ENCODE peak calls at places on chromosomes 1 and 21, in four cellular contexts. F is germinal center, P is GM12892, K is lung. S is an unnamed sample.

GRCh38 chr1:59361766-59362165 is 64.9 kb downstream of the FGGY start:
- DNase-seq in F (no peak), P (no peak), K (no peak), S (no peak)

GRCh38 chr1:115949156-115949555 is 27.2 kb upstream of the SLC22A15 start:
- DNase-seq in F (no peak), P (no peak), K (no peak), S (no peak)

GRCh38 chr1:32376199-32376598 is 13.9 kb downstream of the TSSK3 start:
- DNase-seq in F (no peak), P (no peak), K (no peak), S (no peak)

GRCh38 chr1:3009021-3009420 is 12.2 kb upstream of the ACTRT2 start:
- DNase-seq in F (no peak), P (no peak), K (no peak), S (no peak)

GRCh38 chr1:241269116-241269515 is 87.9 kb downstream of the RGS7 start:
- DNase-seq in F (no peak), P (no peak), K (no peak), S (peak)

GRCh38 chr1:239810071-239810481 is 281.6 kb upstream of the FMN2 start:
- DNase-seq in F (no peak), P (no peak), K (no peak), S (peak)

GRCh38 chr1:56081151-56081550 is 498.2 kb downstream of the PLPP3 start:
- DNase-seq in F (no peak), P (no peak), K (no peak), S (no peak)

GRCh38 chr1:113930499-113931161 is 1.5 kb downstream of the HIPK1 start:
- DNase-seq in F (peak), P (peak), K (no peak), S (no peak)

GRCh38 chr1:51642739-51643142 is 25.8 kb downstream of the OSBPL9 start:
- DNase-seq in F (no peak), P (no peak), K (no peak), S (no peak)

GRCh38 chr1:100268202-100268601 is 2.2 kb downstream of the RTCA start:
- DNase-seq in F (no peak), P (no peak), K (no peak), S (no peak)

GRCh38 chr1:217946581-217946980 is 315.4 kb downstream of the SPATA17 start:
- DNase-seq in F (no peak), P (no peak), K (no peak), S (no peak)

GRCh38 chr1:88060112-88060673 is 623.9 kb upstream of the PKN2 start:
- DNase-seq in F (no peak), P (no peak), K (no peak), S (no peak)

GRCh38 chr1:228336308-228337030 is 70.2 kb downstream of the TRIM11 start:
- DNase-seq in F (no peak), P (no peak), K (no peak), S (no peak)

GRCh38 chr1:103529746-103530145 is 4.2 kb downstream of the RNPC3 start:
- DNase-seq in F (no peak), P (no peak), K (no peak), S (peak)

GRCh38 chr1:67561704-67562113 is 123.3 kb upstream of the GADD45A start:
- DNase-seq in F (peak), P (peak), K (peak), S (peak)

GRCh38 chr1:157124855-157125254 is 13.3 kb downstream of the ETV3 start:
- DNase-seq in F (no peak), P (no peak), K (no peak), S (no peak)

GRCh38 chr1:238401138-238401537 is 510.4 kb upstream of the ZP4 start:
- DNase-seq in F (no peak), P (no peak), K (no peak), S (no peak)

GRCh38 chr1:24984800-24985552 is 54.9 kb upstream of the RUNX3 start:
- DNase-seq in F (no peak), P (no peak), K (no peak), S (no peak)

GRCh38 chr1:227947678-227948492 is at the start of gene WNT9A:
- DNase-seq in F (peak), P (peak), K (no peak), S (peak)

GRCh38 chr1:53739109-53739681 is at the start of gene GLIS1:
- DNase-seq in F (peak), P (peak), K (peak), S (peak)

GRCh38 chr1:247647864-247648263 is 31.7 kb downstream of the OR13G1 start:
- DNase-seq in F (no peak), P (no peak), K (no peak), S (no peak)

GRCh38 chr1:9715536-9716226 is 64.2 kb downstream of the PIK3CD start:
- DNase-seq in F (no peak), P (no peak), K (no peak), S (no peak)

GRCh38 chr1:211326528-211327340 is at the start of gene TRAF5:
- DNase-seq in F (peak), P (peak), K (peak), S (peak)

GRCh38 chr1:178684542-178685000 is 40.5 kb upstream of the RALGPS2 start:
- DNase-seq in F (no peak), P (no peak), K (no peak), S (no peak)

GRCh38 chr1:27584453-27584852 is 19.5 kb downstream of the AHDC1 start:
- DNase-seq in F (no peak), P (no peak), K (no peak), S (no peak)

GRCh38 chr21:38129711-38130110 is 127.1 kb upstream of the KCNJ15 start:
- DNase-seq in F (no peak), P (no peak), K (no peak), S (no peak)

GRCh38 chr1:107990606-107991005 is 25.6 kb upstream of the VAV3 start:
- DNase-seq in F (no peak), P (no peak), K (no peak), S (no peak)

GRCh38 chr1:24256687-24257086 is 62.5 kb upstream of the GRHL3 start:
- DNase-seq in F (no peak), P (no peak), K (no peak), S (no peak)

GRCh38 chr1:5551274-5551966 is 440.8 kb downstream of the NPHP4 start:
- DNase-seq in F (no peak), P (no peak), K (no peak), S (no peak)

GRCh38 chr1:228781161-228781771 is 46.0 kb downstream of the RHOU start:
- DNase-seq in F (no peak), P (no peak), K (peak), S (no peak)

GRCh38 chr1:161071886-161072371 is 2.2 kb upstream of the ARHGAP30 start:
- DNase-seq in F (peak), P (peak), K (peak), S (peak)

GRCh38 chr1:6445062-6445763 is 20.6 kb downstream of the ESPN start:
- DNase-seq in F (no peak), P (no peak), K (peak), S (peak)

GRCh38 chr1:94729287-94729686 is 90.9 kb upstream of the SLC44A3 start:
- DNase-seq in F (no peak), P (no peak), K (no peak), S (no peak)

GRCh38 chr1:11692899-11693590 is 1.5 kb downstream of the DRAXIN start:
- DNase-seq in F (no peak), P (no peak), K (no peak), S (no peak)

GRCh38 chr1:975896-976683 is 5.8 kb downstream of the PERM1 start:
- DNase-seq in F (peak), P (peak), K (no peak), S (peak)

GRCh38 chr21:41907496-41908258 is 28.5 kb upstream of the PRDM15 start:
- DNase-seq in F (no peak), P (no peak), K (no peak), S (no peak)

GRCh38 chr21:14916676-14917141 is 148.1 kb downstream of the NRIP1 start:
- DNase-seq in F (no peak), P (no peak), K (no peak), S (no peak)

GRCh38 chr1:90720137-90720636 is 3.1 kb upstream of the BARHL2 start:
- DNase-seq in F (no peak), P (no peak), K (no peak), S (no peak)

GRCh38 chr21:29077651-29078090 is 4.2 kb upstream of the CCT8 start:
- DNase-seq in F (no peak), P (no peak), K (no peak), S (no peak)